ENCODE peak calls at places on chromosomes 5 and 9, in five cellular contexts. D is spleen, M is astrocyte of the spinal cord, I is fibroblast of lung, W is tibial artery. Z is an unnamed sample.

GRCh38 chr9:113709721-113710120 is 166.4 kb upstream of the ZNF618 start:
- DNase-seq in D (no peak), M (no peak), I (no peak), W (no peak), Z (no peak)

GRCh38 chr9:79663878-79664277 is 92.1 kb downstream of the TLE4 start:
- DNase-seq in D (no peak), M (no peak), I (no peak), W (no peak), Z (no peak)

GRCh38 chr5:58440882-58441281 is 19.0 kb downstream of the PLK2 start:
- DNase-seq in D (no peak), M (no peak), I (no peak), W (no peak), Z (no peak)

GRCh38 chr5:114007678-114008077 is 354.2 kb upstream of the KCNN2 start:
- DNase-seq in D (no peak), M (no peak), I (no peak), W (no peak), Z (no peak)

GRCh38 chr5:126963822-126964375 is 66.5 kb downstream of the MARCHF3 start:
- DNase-seq in D (no peak), M (no peak), I (no peak), W (no peak), Z (no peak)

GRCh38 chr5:173786296-173787187 is 101.6 kb upstream of the CPEB4 start:
- DNase-seq in D (no peak), M (no peak), I (no peak), W (no peak), Z (no peak)

GRCh38 chr5:138339086-138339456 is 1.0 kb downstream of the FAM53C start:
- DNase-seq in D (no peak), M (peak), I (no peak), W (no peak), Z (no peak)

GRCh38 chr9:109726122-109726521 is 53.9 kb upstream of the PALM2AKAP2 start:
- DNase-seq in D (no peak), M (no peak), I (no peak), W (no peak), Z (no peak)

GRCh38 chr5:36688722-36689121 is 82.3 kb downstream of the SLC1A3 start:
- DNase-seq in D (no peak), M (no peak), I (no peak), W (no peak), Z (no peak)

GRCh38 chr5:143464723-143465490 is 61.4 kb upstream of the NR3C1 start:
- DNase-seq in D (no peak), M (no peak), I (no peak), W (no peak), Z (no peak)
- TF ChIP-seq CTCF in D (no peak), M (no peak), I (no peak), W (no peak), Z (no peak)

GRCh38 chr9:69809304-69809863 is 11.2 kb upstream of the CFAP95 start:
- DNase-seq in D (no peak), M (peak), I (no peak), W (no peak), Z (no peak)
- TF ChIP-seq CTCF in D (no peak), M (peak), I (peak), W (no peak), Z (peak)

DNA sequence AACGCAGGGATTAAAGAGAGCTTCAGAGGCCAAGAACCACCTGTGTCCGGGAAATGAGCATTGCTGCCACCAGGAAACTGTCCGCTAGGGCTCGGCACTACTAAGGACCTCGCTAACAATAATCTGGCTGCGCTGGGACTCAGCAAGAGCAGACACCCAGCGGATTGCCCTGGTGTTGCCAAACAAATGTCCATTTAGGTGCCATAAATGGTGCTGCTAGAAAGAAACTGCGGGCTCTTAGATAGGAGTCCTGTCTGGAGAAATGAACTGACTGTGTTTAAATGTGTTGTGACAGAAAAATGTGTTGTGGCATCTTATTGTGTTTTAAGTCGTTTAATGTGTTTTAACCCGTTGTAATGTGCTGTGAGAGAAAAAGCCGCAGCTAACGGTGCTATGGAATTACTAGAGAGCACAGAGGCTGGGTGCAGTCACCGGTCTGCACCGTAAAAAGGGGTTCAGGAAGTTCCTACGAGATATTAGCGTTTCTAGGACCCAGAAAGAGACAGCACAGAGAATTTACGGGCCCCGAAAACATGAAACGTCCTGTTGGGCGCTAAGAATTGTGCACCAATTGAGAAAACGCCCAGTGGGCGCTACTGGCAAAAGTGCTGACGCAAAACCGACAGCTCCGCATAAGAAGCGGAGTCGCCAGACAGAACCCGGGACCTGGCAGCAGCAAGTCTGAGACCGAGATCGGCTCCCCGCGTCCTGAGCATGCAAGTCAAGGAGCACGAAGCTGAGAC is 90.6 kb downstream of the ANXA2R start:
- DNase-seq in D (peak), M (peak), I (peak), W (peak), Z (no peak)
- TF ChIP-seq CTCF in D (peak), M (peak), I (peak), W (peak), Z (peak)

GRCh38 chr9:86045654-86046053 is 53.7 kb downstream of the GOLM1 start:
- DNase-seq in D (no peak), M (no peak), I (no peak), W (no peak), Z (no peak)

GRCh38 chr9:86046080-86046636 is 53.2 kb downstream of the GOLM1 start:
- DNase-seq in D (no peak), M (no peak), I (no peak), W (no peak), Z (no peak)

GRCh38 chr9:86042226-86042625 is 57.1 kb downstream of the GOLM1 start:
- DNase-seq in D (no peak), M (no peak), I (no peak), W (no peak), Z (no peak)

GRCh38 chr9:86043586-86043985 is 55.8 kb downstream of the GOLM1 start:
- DNase-seq in D (no peak), M (no peak), I (no peak), W (no peak), Z (no peak)

GRCh38 chr9:86043999-86044398 is 55.4 kb downstream of the GOLM1 start:
- DNase-seq in D (no peak), M (no peak), I (no peak), W (no peak), Z (no peak)
- TF ChIP-seq CTCF in D (no peak), M (no peak), I (no peak), W (no peak), Z (no peak)

DNA sequence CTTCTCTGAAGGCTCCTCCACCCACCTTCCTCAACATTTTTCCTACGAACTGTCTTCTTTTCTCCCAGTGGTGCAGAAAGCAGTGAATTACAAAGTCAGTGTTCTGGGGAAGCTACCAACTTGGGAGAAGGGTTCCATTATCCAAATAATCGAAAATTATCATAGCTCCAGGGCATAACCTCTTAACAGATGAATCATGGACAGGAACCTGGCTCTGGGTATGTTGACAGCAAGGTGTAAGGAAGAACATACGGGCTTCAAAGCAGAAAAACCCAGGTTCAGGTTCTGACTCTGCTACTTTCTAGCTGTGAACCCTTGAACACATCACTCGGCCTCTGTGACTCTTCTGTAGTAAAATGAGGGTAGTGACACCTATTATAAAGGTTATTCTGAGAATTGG is 351.3 kb downstream of the ENC1 start:
- DNase-seq in D (no peak), M (no peak), I (no peak), W (no peak), Z (no peak)
- TF ChIP-seq CTCF in D (no peak), M (no peak), I (no peak), W (no peak), Z (no peak)

GRCh38 chr5:78234804-78235203 is 59.7 kb downstream of the AP3B1 start:
- DNase-seq in D (no peak), M (no peak), I (no peak), W (no peak), Z (no peak)
- TF ChIP-seq CTCF in D (no peak), M (no peak), I (no peak), W (no peak), Z (no peak)

GRCh38 chr5:96823060-96823459 is 15.3 kb upstream of the ERAP1 start:
- DNase-seq in D (no peak), M (no peak), I (no peak), W (no peak), Z (no peak)
- TF ChIP-seq CTCF in D (no peak), M (no peak), I (no peak), W (no peak), Z (no peak)

Z was measured in AG09319.